ENCODE peak calls at places on chromosome 14, in five cellular contexts. U is PC-3, E is adrenal gland, Z is tibial nerve, D is tibial artery. S is an unnamed sample.
A peak's percentile ranks its signal among the peaks of the same experiment; 100 is the strongest.

GRCh38 chr14:25111061-25111601 is 61.2 kb upstream of the STXBP6 start:
- DNase-seq in U (no peak), E (no peak), Z (peak; percentile 36), D (peak; percentile 42), S (no peak)

GRCh38 chr14:61193471-61193870 is 87.7 kb downstream of the TMEM30B start:
- DNase-seq in U (no peak), E (no peak), Z (no peak), D (no peak), S (no peak)

GRCh38 chr14:35332517-35333346 is 40.5 kb downstream of the PSMA6 start:
- DNase-seq in U (peak; percentile 76), E (no peak), Z (no peak), D (no peak), S (no peak)

GRCh38 chr14:35789651-35790050 is 19.4 kb downstream of the RALGAPA1 start:
- DNase-seq in U (no peak), E (no peak), Z (no peak), D (no peak), S (no peak)

GRCh38 chr14:76829650-76830421 is 3.6 kb downstream of the LRRC74A start:
- DNase-seq in U (no peak), E (no peak), Z (peak; percentile 74), D (no peak), S (no peak)

GRCh38 chr14:74652541-74652940 is 40.5 kb upstream of the LTBP2 start:
- DNase-seq in U (no peak), E (no peak), Z (peak; percentile 23), D (no peak), S (no peak)

GRCh38 chr14:80448267-80448666 is 237.0 kb upstream of the DIO2 start:
- DNase-seq in U (no peak), E (no peak), Z (no peak), D (no peak), S (no peak)

GRCh38 chr14:55848964-55849363 is 269.0 kb downstream of the KTN1 start:
- DNase-seq in U (no peak), E (no peak), Z (no peak), D (no peak), S (no peak)

GRCh38 chr14:49940805-49941421 is 48.0 kb downstream of the ARF6 start:
- DNase-seq in U (peak; percentile 36), E (no peak), Z (no peak), D (no peak), S (no peak)

GRCh38 chr14:88792572-88793258 is at the start of gene EML5:
- DNase-seq in U (peak; percentile 81), E (peak; percentile 88), Z (peak; percentile 51), D (peak; percentile 73), S (peak; percentile 71)

GRCh38 chr14:52315355-52315718 is 1.2 kb downstream of the PTGER2 start:
- DNase-seq in U (no peak), E (no peak), Z (no peak), D (no peak), S (no peak)

GRCh38 chr14:36163451-36163850 is 13.1 kb downstream of the PTCSC3 start:
- DNase-seq in U (no peak), E (no peak), Z (no peak), D (no peak), S (no peak)

GRCh38 chr14:75454963-75455546 is 27.2 kb downstream of the JDP2 start:
- DNase-seq in U (peak; percentile 12), E (peak; percentile 89), Z (peak; percentile 73), D (peak; percentile 82), S (no peak)

GRCh38 chr14:104335611-104336010 is 197.2 kb downstream of the KIF26A start:
- DNase-seq in U (no peak), E (peak; percentile 10), Z (no peak), D (no peak), S (no peak)

GRCh38 chr14:73188501-73188903 is 48.8 kb upstream of the PAPLN start:
- DNase-seq in U (peak; percentile 74), E (peak; percentile 67), Z (no peak), D (no peak), S (no peak)

GRCh38 chr14:31864937-31865855 is 211.9 kb upstream of the ARHGAP5 start:
- DNase-seq in U (no peak), E (no peak), Z (no peak), D (no peak), S (no peak)

GRCh38 chr14:91415794-91416743 is 1.6 kb downstream of the CCDC88C start:
- DNase-seq in U (peak; percentile 70), E (no peak), Z (no peak), D (no peak), S (peak; percentile 67)
- H3K4me1 ChIP-seq in U (peaks cover 17% of the 10 kb centered on the region), E (peaks cover 18% of the 10 kb centered on the region), Z (peaks cover 26% of the 10 kb centered on the region), D (no peaks in the 10 kb centered on the region), S (peaks cover 40% of the 10 kb centered on the region)

GRCh38 chr14:66378712-66379111 is 107.5 kb upstream of the CCDC196 start:
- DNase-seq in U (no peak), E (no peak), Z (no peak), D (no peak), S (no peak)
- H3K27ac ChIP-seq in U (no peak overlapping the region), E (no peak overlapping the region), Z (no peak overlapping the region), D (no peak overlapping the region), S (no peak overlapping the region)

DNA sequence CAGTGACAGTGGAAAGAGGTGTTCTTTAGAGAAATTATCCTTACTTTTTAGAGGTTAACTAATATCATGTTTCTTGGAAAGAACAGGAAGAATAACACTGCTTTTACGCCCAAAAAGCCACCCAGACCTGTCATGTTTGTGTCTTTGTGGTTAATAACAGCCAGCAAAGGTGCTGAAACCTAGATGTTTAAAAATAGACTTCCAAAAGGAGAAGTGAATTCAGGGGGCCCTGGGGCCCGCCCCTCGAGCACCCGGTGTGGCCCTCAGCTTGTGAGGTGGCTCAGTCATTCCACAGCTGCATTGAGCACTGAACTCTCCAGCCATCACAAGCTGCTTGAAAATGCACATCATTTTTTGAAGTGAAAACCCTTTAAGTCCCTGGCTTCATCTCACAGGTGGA is 20.8 kb upstream of the AMN start:
- DNase-seq in U (no peak), E (no peak), Z (no peak), D (no peak), S (no peak)
- H3K4me3 ChIP-seq in U (no peak overlapping the region), E (no peak overlapping the region), Z (no peak overlapping the region), D (no peak overlapping the region), S (no peak overlapping the region)

GRCh38 chr14:93765970-93766369 is 22.3 kb downstream of the PRIMA1 start:
- DNase-seq in U (no peak), E (no peak), Z (no peak), D (no peak), S (no peak)
- H3K4me1 ChIP-seq in U (peaks cover 16% of the 10 kb centered on the region), E (no peaks in the 10 kb centered on the region), Z (peaks cover 75% of the 10 kb centered on the region), D (no peaks in the 10 kb centered on the region), S (no peaks in the 10 kb centered on the region)

GRCh38 chr14:85574849-85575616 is 45.1 kb downstream of the FLRT2 start:
- DNase-seq in U (no peak), E (no peak), Z (no peak), D (no peak), S (no peak)

GRCh38 chr14:85575617-85575898 is 45.6 kb downstream of the FLRT2 start:
- DNase-seq in U (no peak), E (no peak), Z (no peak), D (no peak), S (no peak)

GRCh38 chr14:85573406-85573805 is 43.5 kb downstream of the FLRT2 start:
- DNase-seq in U (no peak), E (no peak), Z (no peak), D (no peak), S (no peak)

GRCh38 chr14:85572021-85572420 is 42.1 kb downstream of the FLRT2 start:
- DNase-seq in U (no peak), E (no peak), Z (no peak), D (no peak), S (no peak)

DNA sequence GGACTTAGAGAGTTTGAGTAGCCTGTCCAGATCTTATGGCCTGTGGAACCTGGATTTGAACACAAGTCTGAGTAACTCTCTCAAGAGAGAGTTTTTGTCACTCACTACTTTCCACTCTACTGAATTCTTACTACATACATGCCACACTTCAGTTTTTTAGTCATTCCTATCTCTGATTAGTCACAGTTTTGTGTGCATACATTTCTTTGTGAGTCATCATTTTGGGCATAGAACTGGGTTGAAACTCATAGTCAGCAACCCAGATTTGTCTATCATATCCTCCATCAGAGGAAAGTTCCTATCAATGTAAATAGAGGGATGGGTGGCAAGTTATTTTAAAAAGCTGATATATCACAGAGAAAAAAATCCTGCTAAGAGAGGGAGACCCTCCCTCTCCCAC is 42.9 kb downstream of the FLRT2 start:
- DNase-seq in U (peak; percentile 70), E (no peak), Z (no peak), D (no peak), S (no peak)
- H3K27ac ChIP-seq in U (no peak overlapping the region), E (no peak overlapping the region), Z (no peak overlapping the region), D (no peak overlapping the region), S (no peak overlapping the region)

GRCh38 chr14:66315548-66315947 is 170.6 kb upstream of the CCDC196 start:
- DNase-seq in U (no peak), E (no peak), Z (no peak), D (no peak), S (no peak)
- H3K4me3 ChIP-seq in U (no peak overlapping the region), E (no peak overlapping the region), Z (no peak overlapping the region), D (no peak overlapping the region), S (no peak overlapping the region)

GRCh38 chr14:95513261-95513660 is 3.2 kb downstream of the SYNE3 start:
- DNase-seq in U (no peak), E (no peak), Z (no peak), D (no peak), S (no peak)

GRCh38 chr14:95516554-95517209 is at the start of gene SYNE3:
- DNase-seq in U (peak; percentile 45), E (peak; percentile 55), Z (no peak), D (peak; percentile 58), S (peak; percentile 61)

GRCh38 chr14:95514131-95515079 is 2.0 kb downstream of the SYNE3 start:
- DNase-seq in U (no peak), E (peak; percentile 22), Z (no peak), D (no peak), S (no peak)

GRCh38 chr14:95515523-95516517 is 630 bp downstream of the SYNE3 start:
- DNase-seq in U (peak; percentile 40), E (peak; percentile 68), Z (no peak), D (peak; percentile 74), S (peak; percentile 77)

GRCh38 chr14:95515080-95515489 is 1.4 kb downstream of the SYNE3 start:
- DNase-seq in U (no peak), E (peak; percentile 68), Z (no peak), D (peak; percentile 70), S (no peak)
- H3K4me1 ChIP-seq in U (peaks cover 15% of the 10 kb centered on the region), E (peaks cover 77% of the 10 kb centered on the region), Z (peaks cover 90% of the 10 kb centered on the region), D (no peaks in the 10 kb centered on the region), S (peaks cover 61% of the 10 kb centered on the region)

DNA sequence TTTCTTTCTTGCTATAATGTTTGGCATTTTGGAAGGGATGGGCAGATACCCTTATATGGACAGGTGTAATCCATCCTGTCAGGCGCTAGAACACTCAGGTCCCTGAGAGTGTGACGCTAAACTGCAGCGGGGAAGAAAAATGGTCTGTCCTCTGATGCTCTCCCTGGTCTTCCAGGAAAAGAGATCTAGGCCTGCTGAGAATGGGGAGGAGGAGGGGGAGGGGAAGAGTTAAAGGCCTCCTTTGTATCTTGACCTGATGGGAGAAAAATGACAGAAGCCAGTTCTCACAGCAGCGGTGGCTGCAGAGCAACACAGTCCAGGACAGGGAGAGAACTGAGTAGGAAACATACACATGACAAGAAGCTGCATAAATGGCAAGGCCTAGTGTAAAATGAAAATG is 61.1 kb downstream of the RPS6KA5 start:
- DNase-seq in U (no peak), E (no peak), Z (no peak), D (no peak), S (no peak)
- H3K27ac ChIP-seq in U (no peak overlapping the region), E (no peak overlapping the region), Z (no peak overlapping the region), D (no peak overlapping the region), S (no peak overlapping the region)